ENCODE peak calls at places on chromosomes 1 and 21, in four cellular contexts. B is K562, E is A549, V is HepG2. F is an unnamed sample.

GRCh38 chr1:180611016-180611930 is 20.5 kb upstream of the XPR1 start:
- DNase-seq in V (no peak), B (peak; percentile 94), E (no peak), F (no peak)

GRCh38 chr1:206635983-206636354 is 633 bp downstream of the DYRK3 start:
- DNase-seq in V (no peak), B (peak; percentile 55), E (no peak), F (no peak)

GRCh38 chr1:212620293-212620692 is 11.7 kb downstream of the ATF3 start:
- DNase-seq in V (no peak), B (no peak), E (no peak), F (no peak)

GRCh38 chr1:226603976-226604845 is 55.6 kb downstream of the STUM start:
- DNase-seq in E (no peak), V (no peak), B (no peak), F (peak; percentile 41)

GRCh38 chr1:226888021-226888420 is 17.6 kb downstream of the PSEN2 start:
- DNase-seq in B (no peak), V (no peak), E (no peak), F (no peak)

GRCh38 chr1:29642519-29642918 is 406.2 kb downstream of the PTPRU start:
- DNase-seq in E (no peak), V (no peak), B (no peak), F (no peak)

GRCh38 chr1:64476251-64476952 is 6.5 kb downstream of the CACHD1 start:
- DNase-seq in E (no peak), V (no peak), B (no peak), F (no peak)

GRCh38 chr1:107648071-107648470 is 316.9 kb downstream of the VAV3 start:
- DNase-seq in E (peak; percentile 15), B (no peak), V (no peak), F (no peak)

GRCh38 chr21:28633803-28634572 is 358.7 kb downstream of the LTN1 start:
- DNase-seq in V (no peak), B (no peak), E (no peak), F (no peak)

GRCh38 chr1:51093566-51093965 is 8.5 kb upstream of the C1orf185 start:
- DNase-seq in V (no peak), B (no peak), E (no peak), F (no peak)

GRCh38 chr1:25891606-25892005 is 14.6 kb downstream of the STMN1 start:
- DNase-seq in E (no peak), B (no peak), V (no peak), F (no peak)

GRCh38 chr1:51264470-51264869 is 28.4 kb downstream of the RNF11 start:
- DNase-seq in B (no peak), E (no peak), V (no peak), F (no peak)

GRCh38 chr1:100629391-100629790 is 90.2 kb upstream of the VCAM1 start:
- DNase-seq in V (no peak), B (no peak), E (no peak), F (no peak)

GRCh38 chr1:20472860-20473711 is 12.9 kb downstream of the CAMK2N1 start:
- DNase-seq in B (peak; percentile 85), V (no peak), E (peak; percentile 87), F (peak; percentile 87)

GRCh38 chr1:19676438-19676922 is 11.8 kb downstream of the HTR6 start:
- DNase-seq in E (no peak), V (peak; percentile 38), B (peak; percentile 76), F (peak; percentile 81)

GRCh38 chr21:34887729-34888568 is 161.2 kb downstream of the RUNX1 start:
- DNase-seq in E (peak; percentile 72), V (peak; percentile 63), B (peak; percentile 90), F (peak; percentile 40)

GRCh38 chr1:70319750-70320149 is 34.8 kb downstream of the ANKRD13C start:
- DNase-seq in E (peak; percentile 45), B (no peak), V (peak; percentile 2), F (no peak)

GRCh38 chr21:20329636-20330035 is 668.6 kb upstream of the NCAM2 start:
- DNase-seq in E (no peak), V (no peak), B (peak; percentile 12), F (no peak)

GRCh38 chr1:197696372-197696771 is 78.9 kb downstream of the DENND1B start:
- DNase-seq in E (peak; percentile 4), B (no peak), V (no peak), F (no peak)

GRCh38 chr1:185157599-185158469 is 867 bp downstream of the SWT1 start:
- DNase-seq in B (peak; percentile 30), E (peak; percentile 1), V (no peak), F (no peak)

GRCh38 chr1:150808134-150808533 is at the start of gene CTSK:
- DNase-seq in V (no peak), E (no peak), B (no peak), F (no peak)

GRCh38 chr1:48109390-48110009 is 112.3 kb upstream of the TRABD2B start:
- DNase-seq in B (peak; percentile 61), E (peak; percentile 43), V (peak; percentile 61), F (no peak)

GRCh38 chr1:91916811-91917460 is 31.0 kb upstream of the TGFBR3 start:
- DNase-seq in V (no peak), B (no peak), E (no peak), F (no peak)

GRCh38 chr1:91916046-91916445 is 30.1 kb upstream of the TGFBR3 start:
- DNase-seq in B (no peak), V (no peak), E (no peak), F (no peak)

GRCh38 chr1:91924146-91924545 is 25.1 kb upstream of the BRDT start:
- DNase-seq in V (no peak), E (peak; percentile 10), B (no peak), F (no peak)

GRCh38 chr1:91925644-91926330 is 23.4 kb upstream of the BRDT start:
- DNase-seq in V (no peak), B (no peak), E (no peak), F (no peak)

DNA sequence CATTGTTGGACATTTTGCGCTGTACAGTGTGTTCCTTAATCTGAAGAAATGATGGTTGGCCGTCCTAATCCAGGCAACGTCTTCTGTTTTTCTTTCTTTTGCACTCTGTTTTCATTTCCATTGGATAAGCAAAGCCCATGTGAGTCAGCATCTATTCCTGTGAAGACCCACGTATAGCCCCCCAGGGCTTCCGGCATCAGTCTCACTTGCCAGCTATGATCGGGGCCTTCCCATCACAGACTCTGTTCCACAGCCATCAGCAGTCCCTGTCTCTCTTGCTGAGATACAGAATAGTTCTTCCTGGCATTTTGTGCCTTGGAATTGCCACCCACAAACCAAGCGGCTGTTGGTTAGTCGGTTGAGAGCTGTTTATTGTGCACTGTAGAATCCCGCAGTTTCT is 29.2 kb upstream of the BRDT start:
- DNase-seq in E (no peak), V (no peak), B (no peak), F (no peak)
- TF ChIP-seq HMGXB4 in E (no peak), V (no peak), B (no peak), F (no peak)

GRCh38 chr1:228007054-228007800 is 429 bp downstream of the WNT3A start:
- DNase-seq in B (no peak), E (no peak), V (no peak), F (no peak)
- TF ChIP-seq HMGXB4 in B (no peak), E (no peak), V (no peak), F (no peak)

DNA sequence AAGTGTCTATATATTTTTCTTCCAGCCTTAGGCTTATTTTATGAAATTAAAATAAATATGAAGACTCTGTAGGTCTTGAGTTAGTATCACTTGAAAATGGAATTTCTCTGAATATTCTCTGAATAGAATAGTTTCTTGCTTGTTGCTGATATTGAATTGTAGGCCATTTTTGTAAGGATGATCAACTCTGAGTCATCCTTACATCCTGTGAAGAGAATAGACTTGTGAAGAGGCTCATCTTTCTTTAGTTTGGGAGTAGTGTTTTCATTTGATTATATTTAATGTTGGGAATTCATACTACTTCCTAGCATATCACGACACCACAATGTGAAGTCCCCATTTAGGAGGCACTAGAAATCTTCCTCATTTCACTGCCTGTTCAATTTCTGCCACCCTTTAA is 27.5 kb upstream of the CD1D start:
- DNase-seq in B (no peak), E (no peak), V (no peak), F (no peak)
- TF ChIP-seq HMGXB4 in B (no peak), E (no peak), V (no peak), F (no peak)

GRCh38 chr1:3547055-3548005 is 64.0 kb downstream of the MEGF6 start:
- DNase-seq in E (no peak), B (no peak), V (no peak), F (peak; percentile 39)
- TF ChIP-seq HMGXB4 in E (no peak), B (no peak), V (no peak), F (no peak)

GRCh38 chr1:61210435-61211012 is 128.2 kb downstream of the NFIA start:
- DNase-seq in B (no peak), V (peak; percentile 24), E (peak; percentile 18), F (no peak)

GRCh38 chr1:61221642-61222041 is 139.3 kb downstream of the NFIA start:
- DNase-seq in V (peak; percentile 78), B (no peak), E (no peak), F (no peak)

GRCh38 chr1:61213612-61214011 is 131.3 kb downstream of the NFIA start:
- DNase-seq in B (no peak), E (no peak), V (no peak), F (no peak)

GRCh38 chr1:61220531-61220930 is 138.2 kb downstream of the NFIA start:
- DNase-seq in V (no peak), B (no peak), E (no peak), F (no peak)

GRCh38 chr1:61215676-61216289 is 133.4 kb downstream of the NFIA start:
- DNase-seq in V (peak; percentile 62), E (no peak), B (no peak), F (no peak)
- TF ChIP-seq HMGXB4 in V (no peak), E (no peak), B (no peak), F (no peak)